ENCODE peak calls at places on chromosomes 13 and 19, in five cellular contexts. One of them, this sample, is unnamed.

GRCh38 chr19:7255119-7255518 is 39.1 kb downstream of the INSR start:
- DNase-seq in stimulated activated CD4-positive, alpha-beta T cell treated with anti-CD3 and anti-CD28 coated beads, Interleukin-4, amount 100 ng/mL, for 1 hour: no peak
- DNase-seq in stimulated activated effector memory CD8-positive, alpha-beta T cell treated with anti-CD3 and anti-CD28 coated beads, Interleukin-12 subunit alpha, Interleukin-12 subunit beta, amount 100 ng/mL, for 72 hours: no peak
- DNase-seq in tibial artery: no peak
- DNase-seq in heart right ventricle: no peak
- DNase-seq in this sample: no peak

GRCh38 chr13:50676602-50677001 is 166.9 kb downstream of the DLEU7 start:
- DNase-seq in stimulated activated CD4-positive, alpha-beta T cell treated with anti-CD3 and anti-CD28 coated beads, Interleukin-4, amount 100 ng/mL, for 1 hour: no peak
- DNase-seq in stimulated activated effector memory CD8-positive, alpha-beta T cell treated with anti-CD3 and anti-CD28 coated beads, Interleukin-12 subunit alpha, Interleukin-12 subunit beta, amount 100 ng/mL, for 72 hours: no peak
- DNase-seq in tibial artery: no peak
- DNase-seq in heart right ventricle: no peak
- DNase-seq in this sample: no peak

GRCh38 chr19:6736169-6736916 is 1.0 kb downstream of the GPR108 start:
- DNase-seq in stimulated activated CD4-positive, alpha-beta T cell treated with anti-CD3 and anti-CD28 coated beads, Interleukin-4, amount 100 ng/mL, for 1 hour: peak; percentile 63
- DNase-seq in stimulated activated effector memory CD8-positive, alpha-beta T cell treated with anti-CD3 and anti-CD28 coated beads, Interleukin-12 subunit alpha, Interleukin-12 subunit beta, amount 100 ng/mL, for 72 hours: peak; percentile 59
- DNase-seq in tibial artery: peak; percentile 82
- DNase-seq in heart right ventricle: peak; percentile 77
- DNase-seq in this sample: peak; percentile 73

GRCh38 chr19:7845390-7846179 is 15.6 kb downstream of the EVI5L start:
- DNase-seq in stimulated activated CD4-positive, alpha-beta T cell treated with anti-CD3 and anti-CD28 coated beads, Interleukin-4, amount 100 ng/mL, for 1 hour: no peak
- DNase-seq in stimulated activated effector memory CD8-positive, alpha-beta T cell treated with anti-CD3 and anti-CD28 coated beads, Interleukin-12 subunit alpha, Interleukin-12 subunit beta, amount 100 ng/mL, for 72 hours: no peak
- DNase-seq in tibial artery: no peak
- DNase-seq in heart right ventricle: no peak
- DNase-seq in this sample: no peak

GRCh38 chr13:75855847-75856246 is 219.7 kb downstream of the LMO7 start:
- DNase-seq in stimulated activated CD4-positive, alpha-beta T cell treated with anti-CD3 and anti-CD28 coated beads, Interleukin-4, amount 100 ng/mL, for 1 hour: no peak
- DNase-seq in stimulated activated effector memory CD8-positive, alpha-beta T cell treated with anti-CD3 and anti-CD28 coated beads, Interleukin-12 subunit alpha, Interleukin-12 subunit beta, amount 100 ng/mL, for 72 hours: no peak
- DNase-seq in tibial artery: no peak
- DNase-seq in heart right ventricle: no peak
- DNase-seq in this sample: no peak

GRCh38 chr13:40539954-40540706 is 126.3 kb downstream of the FOXO1 start:
- DNase-seq in stimulated activated CD4-positive, alpha-beta T cell treated with anti-CD3 and anti-CD28 coated beads, Interleukin-4, amount 100 ng/mL, for 1 hour: no peak
- DNase-seq in stimulated activated effector memory CD8-positive, alpha-beta T cell treated with anti-CD3 and anti-CD28 coated beads, Interleukin-12 subunit alpha, Interleukin-12 subunit beta, amount 100 ng/mL, for 72 hours: no peak
- DNase-seq in tibial artery: no peak
- DNase-seq in heart right ventricle: no peak
- DNase-seq in this sample: no peak

GRCh38 chr19:23998568-23998967 is 83.9 kb downstream of the ZNF726 start:
- DNase-seq in stimulated activated CD4-positive, alpha-beta T cell treated with anti-CD3 and anti-CD28 coated beads, Interleukin-4, amount 100 ng/mL, for 1 hour: no peak
- DNase-seq in stimulated activated effector memory CD8-positive, alpha-beta T cell treated with anti-CD3 and anti-CD28 coated beads, Interleukin-12 subunit alpha, Interleukin-12 subunit beta, amount 100 ng/mL, for 72 hours: no peak
- DNase-seq in tibial artery: no peak
- DNase-seq in heart right ventricle: no peak
- DNase-seq in this sample: no peak

GRCh38 chr13:46640843-46641242 is 87.9 kb downstream of the LRCH1 start:
- DNase-seq in stimulated activated CD4-positive, alpha-beta T cell treated with anti-CD3 and anti-CD28 coated beads, Interleukin-4, amount 100 ng/mL, for 1 hour: no peak
- DNase-seq in stimulated activated effector memory CD8-positive, alpha-beta T cell treated with anti-CD3 and anti-CD28 coated beads, Interleukin-12 subunit alpha, Interleukin-12 subunit beta, amount 100 ng/mL, for 72 hours: no peak
- DNase-seq in tibial artery: no peak
- DNase-seq in heart right ventricle: no peak
- DNase-seq in this sample: no peak

GRCh38 chr13:30647420-30647819 is 29.7 kb downstream of the USPL1 start:
- DNase-seq in stimulated activated CD4-positive, alpha-beta T cell treated with anti-CD3 and anti-CD28 coated beads, Interleukin-4, amount 100 ng/mL, for 1 hour: no peak
- DNase-seq in stimulated activated effector memory CD8-positive, alpha-beta T cell treated with anti-CD3 and anti-CD28 coated beads, Interleukin-12 subunit alpha, Interleukin-12 subunit beta, amount 100 ng/mL, for 72 hours: no peak
- DNase-seq in tibial artery: no peak
- DNase-seq in heart right ventricle: no peak
- DNase-seq in this sample: no peak

GRCh38 chr13:112796190-112796915 is 106.5 kb downstream of the ATP11A start:
- DNase-seq in stimulated activated CD4-positive, alpha-beta T cell treated with anti-CD3 and anti-CD28 coated beads, Interleukin-4, amount 100 ng/mL, for 1 hour: no peak
- DNase-seq in stimulated activated effector memory CD8-positive, alpha-beta T cell treated with anti-CD3 and anti-CD28 coated beads, Interleukin-12 subunit alpha, Interleukin-12 subunit beta, amount 100 ng/mL, for 72 hours: no peak
- DNase-seq in tibial artery: no peak
- DNase-seq in heart right ventricle: no peak
- DNase-seq in this sample: no peak

GRCh38 chr19:58350001-58350801 is 3.1 kb downstream of the A1BG start:
- DNase-seq in stimulated activated CD4-positive, alpha-beta T cell treated with anti-CD3 and anti-CD28 coated beads, Interleukin-4, amount 100 ng/mL, for 1 hour: no peak
- DNase-seq in stimulated activated effector memory CD8-positive, alpha-beta T cell treated with anti-CD3 and anti-CD28 coated beads, Interleukin-12 subunit alpha, Interleukin-12 subunit beta, amount 100 ng/mL, for 72 hours: no peak
- DNase-seq in tibial artery: no peak
- DNase-seq in heart right ventricle: no peak
- DNase-seq in this sample: no peak

GRCh38 chr19:33143897-33144405 is 12.0 kb downstream of the WDR88 start:
- DNase-seq in stimulated activated CD4-positive, alpha-beta T cell treated with anti-CD3 and anti-CD28 coated beads, Interleukin-4, amount 100 ng/mL, for 1 hour: peak; percentile 50
- DNase-seq in stimulated activated effector memory CD8-positive, alpha-beta T cell treated with anti-CD3 and anti-CD28 coated beads, Interleukin-12 subunit alpha, Interleukin-12 subunit beta, amount 100 ng/mL, for 72 hours: peak; percentile 64
- DNase-seq in tibial artery: peak; percentile 54
- DNase-seq in heart right ventricle: peak; percentile 57
- DNase-seq in this sample: peak; percentile 24

GRCh38 chr19:1041835-1042685 is 2.2 kb downstream of the ABCA7 start:
- DNase-seq in stimulated activated CD4-positive, alpha-beta T cell treated with anti-CD3 and anti-CD28 coated beads, Interleukin-4, amount 100 ng/mL, for 1 hour: no peak
- DNase-seq in stimulated activated effector memory CD8-positive, alpha-beta T cell treated with anti-CD3 and anti-CD28 coated beads, Interleukin-12 subunit alpha, Interleukin-12 subunit beta, amount 100 ng/mL, for 72 hours: no peak
- DNase-seq in tibial artery: no peak
- DNase-seq in heart right ventricle: no peak
- DNase-seq in this sample: no peak